ENCODE peak calls at places on chromosomes 5 and 9, in ten cellular contexts. X is tibial artery; G is prostate gland; B is cardiac muscle cell; F is transverse colon; Z is heart right ventricle; J is CD8-positive, alpha-beta T cell; M is body of pancreas; W is neural progenitor cell; T is PC-3. V is an unnamed sample. For H3K4me1, the result is how much of the 10 kb centered on the place peaks cover.

GRCh38 chr9:26657958-26658357 is 234.6 kb downstream of the CAAP1 start:
- DNase-seq in W (no peak), Z (no peak), G (no peak), X (no peak), J (no peak), B (no peak), T (peak), F (no peak), M (no peak), V (no peak)

GRCh38 chr5:152066760-152067159 is 142.1 kb upstream of the GLRA1 start:
- DNase-seq in J (no peak), F (no peak), M (no peak), X (no peak), T (no peak), W (no peak), G (no peak), Z (no peak), B (no peak), V (no peak)

GRCh38 chr5:41695920-41696582 is 174.2 kb downstream of the OXCT1 start:
- DNase-seq in X (no peak), F (no peak), W (no peak), M (no peak), G (no peak), J (no peak), T (peak), B (peak), Z (no peak), V (no peak)

GRCh38 chr5:96718635-96719077 is 56.5 kb downstream of the CAST start:
- DNase-seq in F (peak), J (no peak), T (peak), B (peak), M (peak), Z (peak), W (no peak), X (no peak), G (peak), V (peak)

GRCh38 chr5:103918668-103919367 is 356.2 kb upstream of the NUDT12 start:
- DNase-seq in J (no peak), G (no peak), Z (no peak), X (no peak), F (no peak), T (no peak), M (no peak), W (peak), B (no peak), V (no peak)

GRCh38 chr9:15453956-15454355 is 31.3 kb downstream of the SNAPC3 start:
- DNase-seq in X (no peak), G (no peak), M (no peak), J (no peak), W (no peak), Z (no peak), T (no peak), B (no peak), F (no peak), V (no peak)

GRCh38 chr9:36158122-36158521 is 11.1 kb upstream of the CCIN start:
- DNase-seq in J (no peak), G (no peak), X (no peak), F (no peak), M (no peak), W (no peak), T (no peak), Z (no peak), B (peak), V (no peak)

GRCh38 chr9:119453980-119454379 is 84.7 kb upstream of the BRINP1 start:
- DNase-seq in G (no peak), Z (no peak), W (no peak), J (no peak), F (no peak), X (no peak), T (no peak), B (no peak), M (no peak), V (no peak)

GRCh38 chr5:139410121-139410885 is 6.4 kb upstream of the SPATA24 start:
- DNase-seq in F (no peak), X (no peak), T (no peak), J (no peak), Z (no peak), B (no peak), G (no peak), M (no peak), W (no peak), V (no peak)

GRCh38 chr5:168734657-168735344 is 155.6 kb upstream of the PANK3 start:
- DNase-seq in F (no peak), J (no peak), Z (peak), T (no peak), M (peak), B (peak), X (peak), G (no peak), W (no peak), V (peak)

GRCh38 chr9:12815895-12816294 is 41.1 kb downstream of the LURAP1L start:
- DNase-seq in G (no peak), W (no peak), B (peak), T (peak), J (no peak), Z (no peak), F (no peak), M (no peak), X (no peak), V (no peak)

GRCh38 chr5:132425009-132425937 is 55.8 kb downstream of the SLC22A5 start:
- DNase-seq in X (no peak), J (peak), Z (no peak), B (peak), W (no peak), G (no peak), T (peak), M (peak), F (peak), V (no peak)

GRCh38 chr5:61496406-61497307 is 164.6 kb downstream of the ZSWIM6 start:
- DNase-seq in Z (no peak), F (no peak), T (no peak), X (no peak), G (no peak), M (no peak), J (no peak), B (peak), W (peak), V (no peak)

GRCh38 chr9:20835364-20836286 is 151.6 kb downstream of the FOCAD start:
- DNase-seq in F (no peak), X (no peak), G (no peak), W (no peak), T (peak), M (peak), B (peak), J (no peak), Z (no peak), V (peak)

GRCh38 chr9:37617161-37617560 is 24.8 kb upstream of the TOMM5 start:
- DNase-seq in F (no peak), J (no peak), M (no peak), B (no peak), W (no peak), Z (no peak), X (no peak), T (no peak), G (no peak), V (no peak)

GRCh38 chr9:37617837-37618236 is 25.4 kb upstream of the TOMM5 start:
- DNase-seq in M (no peak), X (no peak), T (peak), W (peak), B (peak), F (no peak), Z (no peak), J (no peak), G (no peak), V (no peak)

GRCh38 chr9:37620386-37620785 is 28.0 kb upstream of the TOMM5 start:
- DNase-seq in J (no peak), X (no peak), Z (no peak), B (no peak), W (no peak), G (no peak), F (no peak), M (no peak), T (no peak), V (no peak)

GRCh38 chr9:37619806-37620205 is 27.4 kb upstream of the TOMM5 start:
- DNase-seq in M (no peak), G (no peak), F (no peak), Z (no peak), W (no peak), B (no peak), J (no peak), X (no peak), T (no peak), V (no peak)

DNA sequence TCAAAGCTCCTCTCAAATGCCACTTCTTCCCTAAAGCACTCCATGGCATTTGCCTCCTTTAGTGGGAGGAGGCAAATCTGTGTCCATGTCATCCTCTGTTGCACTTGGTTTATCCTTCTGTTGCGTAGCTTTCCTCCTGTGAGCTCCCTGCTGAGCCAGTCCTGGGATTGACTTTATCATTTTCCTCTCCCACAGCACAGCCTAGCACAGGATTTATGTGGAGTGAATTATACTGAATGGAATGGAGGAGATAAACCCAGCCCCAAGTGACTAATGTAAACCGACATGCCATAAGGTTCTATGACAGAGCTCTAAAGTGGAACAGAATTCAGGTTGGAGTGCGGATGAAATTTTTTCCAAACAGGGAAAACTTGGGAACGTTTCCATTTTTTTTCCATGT is 26.4 kb upstream of the TOMM5 start:
- DNase-seq in Z (no peak), F (no peak), X (no peak), B (peak), W (no peak), M (no peak), G (no peak), T (peak), J (no peak), V (no peak)
- H3K27ac ChIP-seq in Z (no peak), F (no peak), X (no peak), B (no peak), W (no peak), M (no peak), G (no peak), T (no peak), J (no peak), V (no peak)

DNA sequence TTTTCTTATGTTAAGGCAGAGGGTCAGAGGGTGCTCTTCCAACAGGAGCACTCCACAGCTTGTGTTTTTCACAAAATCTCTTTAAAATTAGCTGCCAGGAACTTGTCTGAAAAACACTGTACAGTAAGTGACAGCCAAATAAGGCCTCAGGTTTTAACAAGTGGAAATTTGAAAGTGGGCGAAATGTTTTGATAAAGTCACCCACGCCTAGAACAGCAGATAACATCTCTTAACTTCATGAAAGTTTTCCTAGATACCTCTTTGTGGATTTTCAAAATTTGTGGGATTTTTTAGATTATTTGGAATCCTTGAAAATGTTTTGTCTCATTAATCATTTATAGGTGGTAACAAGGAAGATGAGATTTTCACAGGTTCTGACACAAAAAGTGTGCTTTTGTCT is 121.3 kb downstream of the PDE4D start:
- DNase-seq in X (no peak), Z (no peak), T (no peak), G (no peak), J (no peak), B (no peak), W (no peak), M (no peak), F (no peak), V (no peak)
- H3K4me1 ChIP-seq in X (under half), Z (under half), T (under half), G (under half), J (under half), B (under half), W (under half), M (under half), F (under half), V (under half)

DNA sequence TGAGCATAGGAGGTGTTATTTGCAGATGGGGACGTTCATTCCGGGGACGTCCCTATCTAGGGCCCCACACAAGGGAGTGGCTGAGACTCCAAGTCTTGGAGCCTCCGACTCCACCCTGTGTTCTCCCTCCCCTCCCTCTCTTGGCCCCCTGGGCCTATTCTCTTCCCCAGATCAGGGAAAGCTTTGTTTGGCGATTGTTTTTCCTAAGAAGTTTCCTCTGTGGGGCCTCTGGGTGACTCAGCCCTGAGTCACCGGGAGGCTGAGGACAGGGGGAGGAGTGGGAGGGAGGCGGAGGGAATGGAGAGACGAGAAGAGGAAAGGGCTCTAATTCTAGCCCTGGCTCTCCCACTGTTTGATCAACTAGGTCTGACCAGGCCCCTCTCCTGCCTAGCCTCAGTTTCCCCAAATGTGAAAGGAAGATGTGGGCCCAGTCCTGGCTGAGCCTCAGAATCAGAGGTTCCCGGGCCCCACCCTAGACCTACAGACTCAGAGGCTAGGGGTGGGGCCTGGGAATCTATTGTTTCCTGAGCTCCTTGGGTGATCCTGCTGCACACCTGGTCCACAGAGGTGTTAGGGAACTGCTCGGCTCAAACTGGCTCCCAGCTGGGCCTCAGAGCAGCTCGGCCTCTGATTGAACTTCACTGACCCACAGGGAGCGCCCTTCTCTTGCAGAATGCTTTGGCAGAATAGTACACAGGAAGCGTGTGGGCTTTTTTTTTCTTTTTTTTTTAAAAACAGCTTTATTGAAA is 19.2 kb downstream of the GSN start:
- DNase-seq in F (peak), X (peak), G (peak), M (peak), B (peak), T (peak), Z (peak), W (peak), J (no peak), V (peak)
- TF ChIP-seq CTCF in F (peak), X (no peak), G (no peak), M (no peak), B (peak), T (peak), Z (peak), W (no peak), J (no peak), V (peak)

GRCh38 chr9:131654857-131655577 is 84.9 kb downstream of the RAPGEF1 start:
- DNase-seq in Z (no peak), G (no peak), W (no peak), X (no peak), B (no peak), J (no peak), F (peak), M (peak), T (no peak), V (peak)
- H3K27ac ChIP-seq in Z (peak), G (no peak), W (no peak), X (no peak), B (no peak), J (no peak), F (peak), M (peak), T (no peak), V (peak)

GRCh38 chr5:10634056-10634455 is 70.2 kb downstream of the ANKRD33B start:
- DNase-seq in T (no peak), M (no peak), G (no peak), J (no peak), X (no peak), W (no peak), Z (no peak), F (no peak), B (no peak), V (no peak)

GRCh38 chr5:10636363-10637142 is 72.7 kb downstream of the ANKRD33B start:
- DNase-seq in G (no peak), J (no peak), B (no peak), F (no peak), M (no peak), W (no peak), Z (no peak), X (no peak), T (no peak), V (no peak)

GRCh38 chr5:10634562-10634961 is 70.7 kb downstream of the ANKRD33B start:
- DNase-seq in X (no peak), Z (no peak), M (no peak), B (no peak), T (no peak), G (no peak), F (no peak), J (no peak), W (no peak), V (no peak)

GRCh38 chr5:10635257-10635860 is 71.5 kb downstream of the ANKRD33B start:
- DNase-seq in W (no peak), J (peak), X (no peak), Z (no peak), F (no peak), T (peak), G (no peak), M (peak), B (peak), V (no peak)

DNA sequence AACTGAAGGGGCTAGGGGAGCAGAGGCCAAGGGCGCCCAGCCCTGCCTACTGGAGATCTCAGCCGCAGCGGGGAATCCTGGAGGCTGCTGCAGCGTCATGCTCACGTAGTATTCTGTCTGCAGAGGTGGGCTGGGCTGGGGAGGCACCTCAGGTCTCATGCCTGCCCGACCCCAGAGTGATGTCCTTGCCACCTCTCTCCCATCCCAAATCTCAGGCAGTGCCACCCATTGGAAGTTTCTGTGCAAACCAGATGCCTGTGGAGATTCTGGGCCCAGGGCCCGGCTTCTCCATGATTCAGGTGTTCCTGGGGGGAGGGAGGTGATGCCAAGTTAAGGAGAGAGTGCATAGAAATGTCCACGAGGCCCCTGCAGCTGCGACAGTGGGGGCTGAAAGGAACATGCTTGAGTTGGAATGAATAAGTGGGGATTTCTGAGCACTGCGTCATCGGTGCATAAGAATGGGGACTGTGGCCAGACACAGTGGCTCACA is 72.0 kb downstream of the ANKRD33B start:
- DNase-seq in Z (no peak), T (no peak), J (no peak), M (no peak), B (no peak), X (no peak), F (no peak), W (no peak), G (no peak), V (no peak)
- H3K4me1 ChIP-seq in Z (under half), T (under half), J (under half), M (under half), B (under half), X (under half), F (under half), W (under half), G (under half), V (under half)

GRCh38 chr9:120608421-120608820 is 28.5 kb upstream of the CDK5RAP2 start:
- DNase-seq in T (peak), F (no peak), B (no peak), G (no peak), W (no peak), Z (no peak), M (no peak), J (no peak), X (no peak), V (no peak)

GRCh38 chr9:120609636-120610035 is 29.7 kb upstream of the CDK5RAP2 start:
- DNase-seq in W (no peak), G (no peak), B (no peak), F (no peak), X (no peak), T (no peak), M (no peak), Z (no peak), J (no peak), V (no peak)

GRCh38 chr9:120612218-120612617 is 32.3 kb upstream of the CDK5RAP2 start:
- DNase-seq in B (peak), F (no peak), J (no peak), Z (no peak), T (peak), G (no peak), M (no peak), W (peak), X (no peak), V (no peak)

GRCh38 chr9:120611690-120612068 is 31.7 kb upstream of the CDK5RAP2 start:
- DNase-seq in T (no peak), W (no peak), J (no peak), M (no peak), G (no peak), X (no peak), Z (no peak), F (no peak), B (no peak), V (no peak)

GRCh38 chr9:120610975-120611689 is 31.2 kb upstream of the CDK5RAP2 start:
- DNase-seq in F (no peak), Z (no peak), T (peak), W (no peak), M (no peak), J (no peak), G (no peak), B (peak), X (no peak), V (no peak)
- TF ChIP-seq CTCF in F (no peak), Z (no peak), T (peak), W (peak), M (no peak), J (no peak), G (no peak), B (peak), X (no peak), V (no peak)

GRCh38 chr9:92617195-92617813 is 52.6 kb downstream of the IPPK start:
- DNase-seq in W (no peak), Z (no peak), J (no peak), G (no peak), F (no peak), B (no peak), T (no peak), X (no peak), M (no peak), V (no peak)
- H3K27ac ChIP-seq in W (no peak), Z (peak), J (no peak), G (peak), F (peak), B (no peak), T (no peak), X (peak), M (peak), V (no peak)

DNA sequence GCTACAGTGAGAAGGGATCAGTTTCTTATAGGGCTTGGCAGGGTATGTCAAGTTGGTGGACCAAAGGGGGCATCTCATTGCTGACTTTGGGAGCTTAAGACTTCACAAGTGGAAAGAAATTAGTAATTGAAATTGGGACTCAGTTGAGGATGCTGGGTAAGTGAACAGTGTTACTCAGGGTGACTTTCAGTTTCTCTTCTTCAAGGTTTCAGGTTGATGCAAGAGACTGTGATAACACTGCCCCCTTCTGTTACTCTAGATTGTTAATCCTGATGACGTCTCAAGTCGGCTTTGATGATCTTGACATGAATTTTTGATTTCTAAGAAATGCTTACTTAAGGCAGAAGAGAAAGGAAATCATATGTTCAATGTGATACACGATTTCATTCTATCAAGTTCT is 21.3 kb downstream of the KCTD16 start:
- DNase-seq in B (peak), J (no peak), Z (no peak), W (peak), M (no peak), F (no peak), T (peak), G (no peak), X (no peak), V (no peak)
- H3K4me1 ChIP-seq in B (under half), J (under half), Z (under half), W (under half), M (under half), F (under half), T (under half), G (under half), X (under half), V (under half)

DNA sequence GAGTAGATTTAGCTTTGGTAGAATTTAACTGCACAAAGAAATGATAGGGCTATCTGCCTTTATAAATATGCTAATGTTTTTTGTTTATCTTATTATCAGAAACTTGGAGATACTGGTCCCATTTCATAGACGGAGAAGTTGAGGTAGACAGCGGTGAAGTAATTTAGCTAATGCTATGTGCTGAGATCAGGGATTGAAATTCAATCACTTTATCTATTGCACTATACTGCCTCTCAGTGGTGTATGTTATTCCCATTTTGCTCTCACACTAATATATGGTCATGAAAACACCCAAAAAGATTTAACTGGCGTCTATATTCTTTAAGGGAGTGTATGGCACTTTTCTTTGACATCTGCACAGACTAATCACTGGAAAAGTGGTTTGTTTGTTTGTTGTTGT is 725.9 kb upstream of the WWC1 start:
- DNase-seq in X (no peak), J (no peak), M (no peak), F (no peak), Z (no peak), W (peak), B (peak), T (peak), G (no peak), V (no peak)
- TF ChIP-seq CTCF in X (no peak), J (no peak), M (peak), F (no peak), Z (no peak), W (peak), B (peak), T (peak), G (peak), V (peak)